ENCODE peak calls at places on chromosomes 3 and 15, in seven cellular contexts. W, J, S, D, K, G and X are unnamed samples.

GRCh38 chr3:165636682-165637010 is 200.6 kb downstream of the BCHE start:
- DNase-seq in W (no peak), J (no peak), S (no peak), D (no peak), K (no peak), G (no peak), X (no peak)

GRCh38 chr3:79002465-79003372 is 765.1 kb downstream of the ROBO1 start:
- DNase-seq in W (no peak), J (no peak), S (no peak), D (no peak), K (no peak), G (no peak), X (no peak)

GRCh38 chr3:43389388-43390254 is 103.3 kb downstream of the SNRK start:
- DNase-seq in W (no peak), J (no peak), S (peak), D (no peak), K (peak), G (peak), X (no peak)

GRCh38 chr3:94115482-94115881 is 52.6 kb downstream of the NSUN3 start:
- DNase-seq in W (no peak), J (no peak), S (peak), D (no peak), K (peak), G (peak), X (no peak)

GRCh38 chr3:63390831-63391230 is 112.7 kb downstream of the SYNPR start:
- DNase-seq in W (no peak), J (no peak), S (no peak), D (no peak), K (no peak), G (peak), X (no peak)

GRCh38 chr3:159252772-159253384 is 451.0 kb downstream of the MFSD1 start:
- DNase-seq in W (no peak), J (no peak), S (peak), D (no peak), K (peak), G (peak), X (peak)

GRCh38 chr3:157081681-157082210 is 78.2 kb downstream of the CCNL1 start:
- DNase-seq in W (peak), J (peak), S (peak), D (peak), K (peak), G (peak), X (peak)

GRCh38 chr15:101183926-101184305 is 67.9 kb downstream of the CHSY1 start:
- DNase-seq in W (no peak), J (no peak), S (no peak), D (no peak), K (no peak), G (no peak), X (no peak)

GRCh38 chr3:36095238-36095637 is 285.1 kb upstream of the STAC start:
- DNase-seq in W (no peak), J (no peak), S (no peak), D (no peak), K (no peak), G (no peak), X (no peak)

GRCh38 chr3:81592101-81592500 is 169.3 kb downstream of the GBE1 start:
- DNase-seq in W (no peak), J (no peak), S (peak), D (no peak), K (no peak), G (no peak), X (no peak)

GRCh38 chr3:117719316-117719926 is 1009.8 kb downstream of the TUSC7 start:
- DNase-seq in W (no peak), J (no peak), S (peak), D (no peak), K (no peak), G (no peak), X (peak)

GRCh38 chr3:188598872-188599271 is 444.9 kb downstream of the LPP start:
- DNase-seq in W (no peak), J (no peak), S (no peak), D (no peak), K (no peak), G (no peak), X (no peak)

GRCh38 chr15:80662756-80663553 is 32.2 kb upstream of the ABHD17C start:
- DNase-seq in W (no peak), J (no peak), S (no peak), D (no peak), K (no peak), G (no peak), X (no peak)

GRCh38 chr15:80659375-80659774 is 35.7 kb upstream of the ABHD17C start:
- DNase-seq in W (no peak), J (no peak), S (no peak), D (no peak), K (no peak), G (no peak), X (no peak)

GRCh38 chr15:80665151-80665550 is 30.0 kb upstream of the ABHD17C start:
- DNase-seq in W (no peak), J (no peak), S (no peak), D (no peak), K (no peak), G (no peak), X (no peak)

GRCh38 chr15:80662129-80662528 is 33.0 kb upstream of the ABHD17C start:
- DNase-seq in W (no peak), J (no peak), S (no peak), D (no peak), K (no peak), G (no peak), X (no peak)

GRCh38 chr15:80660114-80660513 is 35.0 kb upstream of the ABHD17C start:
- DNase-seq in W (peak), J (no peak), S (peak), D (no peak), K (peak), G (peak), X (no peak)
- TF ChIP-seq CTCF in W (no peak), J (peak), S (peak), D (no peak), K (peak), G (peak), X (peak)

GRCh38 chr15:37978231-37978630 is 43.8 kb downstream of the TMCO5A start:
- DNase-seq in W (no peak), J (no peak), S (no peak), D (no peak), K (no peak), G (no peak), X (no peak)

GRCh38 chr15:37984368-37984767 is 49.9 kb downstream of the TMCO5A start:
- DNase-seq in W (no peak), J (no peak), S (no peak), D (no peak), K (no peak), G (no peak), X (no peak)

GRCh38 chr15:37979597-37979996 is 45.2 kb downstream of the TMCO5A start:
- DNase-seq in W (no peak), J (no peak), S (no peak), D (no peak), K (no peak), G (no peak), X (no peak)

GRCh38 chr15:37980010-37980409 is 45.6 kb downstream of the TMCO5A start:
- DNase-seq in W (no peak), J (no peak), S (no peak), D (no peak), K (no peak), G (no peak), X (no peak)

DNA sequence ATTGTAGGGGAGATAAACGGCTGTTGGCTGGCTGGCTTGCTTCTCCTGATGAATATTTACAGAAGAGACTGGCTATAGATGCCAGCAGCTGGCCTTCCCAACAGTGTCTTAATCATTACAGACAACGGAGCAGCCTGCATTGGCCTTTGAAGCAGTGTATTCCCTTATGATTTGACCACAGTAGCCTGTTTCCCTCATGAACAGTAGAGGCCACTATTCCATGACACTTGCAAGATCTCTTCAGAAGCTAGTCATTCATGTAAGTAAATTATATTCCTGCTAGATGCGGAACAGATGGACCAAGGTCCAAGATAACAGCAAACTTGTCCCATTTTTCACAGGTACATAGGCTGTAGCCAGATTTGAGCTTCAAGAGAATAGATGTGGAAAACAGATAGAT is 47.3 kb downstream of the TMCO5A start:
- DNase-seq in W (no peak), J (no peak), S (peak), D (no peak), K (no peak), G (peak), X (no peak)
- TF ChIP-seq CTCF in W (no peak), J (no peak), S (peak), D (peak), K (no peak), G (peak), X (no peak)

DNA sequence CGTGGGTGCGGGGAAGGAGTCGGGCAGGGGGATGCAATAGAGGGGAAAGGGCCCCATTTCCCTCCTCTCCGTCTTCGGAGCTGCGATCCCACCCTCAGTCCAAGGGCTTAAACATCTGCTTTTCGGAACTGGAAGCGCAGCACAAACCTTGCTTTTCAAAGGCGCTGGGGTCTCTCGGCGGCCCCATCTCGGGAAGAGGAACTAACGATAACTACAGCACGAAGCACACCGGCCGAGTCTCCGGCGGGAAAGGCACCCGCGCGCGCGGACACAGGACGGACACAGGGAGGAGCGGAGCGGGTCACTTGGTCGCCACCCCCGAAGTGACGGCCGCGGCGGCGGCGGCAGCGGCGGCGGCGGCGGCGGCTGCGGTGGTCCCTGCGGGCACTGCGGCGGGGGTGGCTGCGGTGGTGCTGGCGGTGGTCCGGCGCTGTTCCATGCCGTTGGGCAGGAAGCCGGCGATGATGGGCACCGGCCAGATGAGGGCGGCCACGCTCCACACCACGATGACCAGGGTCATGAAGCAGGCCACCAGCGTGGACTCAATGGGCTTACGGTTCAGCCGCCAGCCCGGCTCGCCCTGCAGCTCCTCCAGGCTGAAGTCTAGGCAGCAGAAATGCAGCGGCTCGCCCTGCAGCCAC is 1.1 kb downstream of the TMEM158 start:
- DNase-seq in W (peak), J (peak), S (peak), D (peak), K (peak), G (peak), X (peak)
- TF ChIP-seq CTCF in W (peak), J (peak), S (peak), D (peak), K (peak), G (peak), X (peak)

DNA sequence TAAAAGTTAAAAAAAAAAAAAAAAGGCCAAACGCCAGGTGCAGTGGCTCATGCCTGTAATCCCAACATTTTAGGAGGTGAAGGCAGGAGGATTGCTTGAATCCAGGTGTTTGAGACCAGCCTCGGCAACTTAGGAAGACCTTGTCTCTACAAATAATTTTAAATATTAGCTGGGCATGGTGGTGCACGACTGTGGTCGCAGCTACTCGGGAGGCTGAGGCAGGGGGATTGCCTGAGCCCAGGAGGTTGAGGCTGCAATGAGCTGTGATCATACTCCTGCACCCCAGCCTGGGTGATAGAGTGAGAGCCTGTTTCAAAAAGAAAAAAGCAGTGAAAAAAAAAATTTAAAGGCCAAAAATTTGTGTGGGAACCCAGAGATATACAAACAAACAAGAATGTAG is 2.7 kb upstream of the DLEC1 start:
- DNase-seq in W (no peak), J (no peak), S (no peak), D (no peak), K (no peak), G (no peak), X (no peak)
- TF ChIP-seq CTCF in W (no peak), J (no peak), S (no peak), D (no peak), K (no peak), G (no peak), X (no peak)

GRCh38 chr3:195114026-195114425 is 156.9 kb downstream of the XXYLT1 start:
- DNase-seq in W (no peak), J (no peak), S (no peak), D (no peak), K (no peak), G (no peak), X (no peak)

GRCh38 chr3:195116393-195117185 is 154.4 kb downstream of the XXYLT1 start:
- DNase-seq in W (no peak), J (no peak), S (no peak), D (no peak), K (no peak), G (no peak), X (no peak)

GRCh38 chr3:195115598-195115905 is 155.4 kb downstream of the XXYLT1 start:
- DNase-seq in W (no peak), J (no peak), S (no peak), D (no peak), K (no peak), G (no peak), X (no peak)

GRCh38 chr3:195113536-195113935 is 157.4 kb downstream of the XXYLT1 start:
- DNase-seq in W (no peak), J (no peak), S (no peak), D (no peak), K (no peak), G (no peak), X (no peak)

GRCh38 chr3:195114786-195115597 is 156.0 kb downstream of the XXYLT1 start:
- DNase-seq in W (no peak), J (no peak), S (no peak), D (no peak), K (no peak), G (no peak), X (no peak)
- TF ChIP-seq CTCF in W (no peak), J (no peak), S (no peak), D (no peak), K (no peak), G (no peak), X (no peak)

DNA sequence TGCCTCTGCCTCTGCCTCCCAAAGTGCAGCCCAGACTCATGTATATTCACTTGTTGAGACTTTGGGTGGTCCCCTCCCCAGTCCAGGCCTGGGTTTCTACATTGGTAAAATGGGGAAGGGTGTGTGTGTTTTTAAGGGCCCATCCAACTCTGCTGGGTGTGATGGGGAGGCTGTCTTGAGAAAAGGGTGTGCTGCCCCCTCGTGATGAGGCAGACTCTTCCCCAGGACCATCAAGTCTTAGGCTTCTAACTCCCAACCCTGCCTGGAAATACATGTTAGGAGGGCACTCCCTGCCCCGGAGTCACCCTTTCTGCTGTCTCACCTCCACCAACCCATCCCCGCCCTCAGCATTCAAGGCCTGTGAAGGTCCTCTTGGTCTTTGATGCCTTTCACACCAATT is 4.4 kb upstream of the PTPN23 start:
- DNase-seq in W (no peak), J (no peak), S (no peak), D (no peak), K (no peak), G (no peak), X (no peak)
- TF ChIP-seq CTCF in W (no peak), J (no peak), S (no peak), D (no peak), K (no peak), G (no peak), X (no peak)

GRCh38 chr3:133926736-133927542 is 31.3 kb upstream of the RAB6B start:
- DNase-seq in W (peak), J (peak), S (no peak), D (peak), K (no peak), G (no peak), X (peak)
- TF ChIP-seq CTCF in W (no peak), J (no peak), S (no peak), D (no peak), K (no peak), G (peak), X (no peak)

DNA sequence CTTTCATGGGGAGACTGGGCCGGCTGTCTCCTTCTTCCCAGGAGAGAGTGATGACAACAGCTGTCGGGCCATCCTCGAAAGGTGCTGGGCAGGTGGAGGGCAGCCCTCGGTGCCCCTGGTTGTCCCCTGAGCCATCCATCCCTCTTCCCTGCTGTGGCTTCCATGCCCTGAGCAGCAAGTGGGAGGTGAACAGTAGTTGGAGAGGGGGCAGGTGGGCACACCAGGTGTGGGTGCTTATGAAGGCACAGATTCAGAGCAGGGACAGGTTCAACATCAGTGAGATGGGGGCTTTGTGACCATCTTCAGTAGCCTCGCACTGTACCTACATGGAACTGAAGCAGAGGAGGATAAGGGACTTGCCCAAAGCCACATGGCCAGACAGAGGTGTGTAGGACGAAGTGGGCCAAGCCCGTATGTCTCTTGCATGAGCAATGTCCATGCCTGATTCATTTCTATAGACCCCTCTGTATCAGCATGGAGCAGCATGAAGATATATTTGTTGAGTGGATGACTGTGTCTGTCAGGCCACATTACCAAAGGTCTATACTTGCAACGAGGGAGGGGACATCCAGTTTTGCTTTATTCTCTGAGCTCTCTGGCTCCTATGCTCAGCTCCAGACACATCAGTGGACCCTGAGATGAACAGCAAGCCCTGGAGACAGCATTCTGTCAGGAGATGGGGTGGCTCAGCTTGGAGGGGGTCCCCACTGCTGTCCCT is 107.8 kb downstream of the FBLN2 start:
- DNase-seq in W (no peak), J (no peak), S (no peak), D (no peak), K (no peak), G (no peak), X (no peak)
- TF ChIP-seq CTCF in W (no peak), J (no peak), S (no peak), D (peak), K (no peak), G (peak), X (no peak)

GRCh38 chr15:89370120-89371077 is 35.8 kb upstream of the POLG start:
- DNase-seq in W (no peak), J (no peak), S (no peak), D (no peak), K (no peak), G (no peak), X (no peak)

GRCh38 chr15:89369548-89369947 is 34.9 kb upstream of the POLG start:
- DNase-seq in W (no peak), J (no peak), S (no peak), D (no peak), K (no peak), G (no peak), X (no peak)

GRCh38 chr15:89368566-89369223 is 34.1 kb upstream of the POLG start:
- DNase-seq in W (no peak), J (no peak), S (no peak), D (no peak), K (no peak), G (no peak), X (no peak)

GRCh38 chr15:89372069-89373033 is 37.7 kb upstream of the POLG start:
- DNase-seq in W (no peak), J (no peak), S (no peak), D (no peak), K (no peak), G (no peak), X (no peak)

DNA sequence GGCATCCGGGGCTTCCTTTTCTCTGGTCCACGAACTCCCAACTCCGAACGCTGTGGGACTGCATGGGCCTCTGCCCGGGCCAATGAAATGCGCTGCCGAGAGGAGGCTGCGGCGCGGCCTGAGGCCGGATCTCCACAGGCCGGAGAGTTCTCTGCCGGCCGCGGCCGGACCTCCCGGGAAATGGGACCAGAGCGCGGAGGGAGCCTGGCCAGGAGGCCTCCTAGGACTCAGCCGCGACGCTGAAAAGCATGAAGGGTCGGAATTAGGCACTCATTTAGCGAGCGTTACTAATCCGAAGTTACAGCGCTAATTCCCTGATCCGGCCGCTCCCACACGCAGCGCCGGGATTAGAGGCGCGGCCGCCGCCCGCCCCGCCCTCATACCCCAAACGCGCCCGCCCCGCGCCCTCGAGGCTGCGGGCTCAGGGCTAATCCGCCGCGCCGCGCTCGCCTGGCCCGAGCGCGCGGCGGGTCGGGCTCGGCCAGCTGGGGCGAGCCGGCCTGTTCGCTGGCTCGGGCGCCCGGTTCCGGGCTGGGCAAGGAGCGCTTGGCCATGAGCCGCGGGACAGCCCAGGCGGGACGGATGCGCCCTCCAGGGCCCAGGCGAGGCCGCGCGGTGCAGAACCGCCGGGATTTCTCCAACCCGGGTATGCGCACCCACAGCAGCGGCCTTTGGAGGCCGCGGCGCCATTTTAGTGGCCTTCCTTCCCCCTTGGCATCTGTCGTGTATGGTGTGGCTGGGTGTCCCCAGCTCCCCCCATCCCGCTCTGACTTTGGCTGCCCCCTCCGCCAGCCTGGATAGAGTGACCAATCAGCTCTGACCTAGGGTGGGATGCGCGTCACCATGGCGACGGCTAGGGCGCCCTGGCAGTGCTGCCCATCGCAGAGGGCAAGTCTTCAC is 36.8 kb upstream of the POLG start:
- DNase-seq in W (no peak), J (no peak), S (no peak), D (no peak), K (no peak), G (no peak), X (no peak)
- TF ChIP-seq CTCF in W (no peak), J (no peak), S (no peak), D (no peak), K (no peak), G (no peak), X (no peak)